ENCODE peak calls at places on chromosomes 1 and 21, in four cellular contexts. O is PC-3, J is spleen, C is prostate gland. G is an unnamed sample.

GRCh38 chr1:6975991-6976390 is 190.7 kb downstream of the CAMTA1 start:
- DNase-seq in J (no peak), C (no peak), O (no peak), G (no peak)

GRCh38 chr21:42561742-42562141 is 48.1 kb downstream of the SLC37A1 start:
- DNase-seq in O (no peak), J (peak; percentile 81), C (peak; percentile 71), G (no peak)

GRCh38 chr1:222754386-222755139 is 17.6 kb downstream of the FAM177B start:
- DNase-seq in J (no peak), C (no peak), O (peak; percentile 99), G (no peak)

GRCh38 chr1:54547601-54548388 is at the start of gene ACOT11:
- DNase-seq in J (peak; percentile 80), O (no peak), C (peak; percentile 77), G (peak; percentile 71)

GRCh38 chr1:5644281-5645134 is 347.7 kb downstream of the NPHP4 start:
- DNase-seq in C (no peak), J (no peak), O (no peak), G (no peak)

GRCh38 chr1:208475951-208476824 is 232.0 kb upstream of the PLXNA2 start:
- DNase-seq in O (peak; percentile 30), J (no peak), C (no peak), G (no peak)

GRCh38 chr1:227428803-227429202 is 110.5 kb upstream of the CDC42BPA start:
- DNase-seq in O (peak; percentile 86), J (no peak), C (peak; percentile 41), G (no peak)

GRCh38 chr1:94648225-94649007 is 106.9 kb upstream of the F3 start:
- DNase-seq in C (peak; percentile 85), J (no peak), O (no peak), G (no peak)

GRCh38 chr1:94538243-94538827 is 3.2 kb downstream of the F3 start:
- DNase-seq in O (no peak), J (no peak), C (no peak), G (no peak)

GRCh38 chr1:234768171-234768568 is 158.2 kb upstream of the IRF2BP2 start:
- DNase-seq in C (no peak), J (no peak), O (no peak), G (no peak)

GRCh38 chr1:228742535-228742934 is 7.3 kb downstream of the RHOU start:
- DNase-seq in O (no peak), C (no peak), J (no peak), G (no peak)

GRCh38 chr1:109094377-109094803 is 3.8 kb downstream of the TMEM167B start:
- DNase-seq in C (no peak), J (no peak), O (no peak), G (no peak)

GRCh38 chr1:43766818-43767525 is 59.6 kb downstream of the ST3GAL3 start:
- DNase-seq in C (no peak), J (no peak), O (no peak), G (no peak)

GRCh38 chr1:49435291-49435690 is 588.5 kb downstream of the AGBL4 start:
- DNase-seq in O (peak; percentile 57), C (no peak), J (no peak), G (no peak)

GRCh38 chr1:218735436-218735835 is 390.3 kb downstream of the TGFB2 start:
- DNase-seq in C (no peak), J (no peak), O (peak; percentile 38), G (no peak)

GRCh38 chr21:17231124-17231523 is 281.7 kb upstream of the CXADR start:
- DNase-seq in O (no peak), J (no peak), C (no peak), G (no peak)

GRCh38 chr1:53264048-53264447 is 25.7 kb upstream of the MAGOH start:
- DNase-seq in O (no peak), C (no peak), J (peak; percentile 41), G (no peak)

GRCh38 chr1:202684716-202685115 is 25.5 kb downstream of the SYT2 start:
- DNase-seq in C (no peak), J (peak; percentile 28), O (no peak), G (no peak)

GRCh38 chr21:44377922-44378645 is 24.7 kb downstream of the TRPM2 start:
- DNase-seq in J (no peak), O (no peak), C (no peak), G (no peak)

GRCh38 chr1:172108494-172108893 is 267.2 kb downstream of the DNM3 start:
- DNase-seq in O (peak; percentile 43), J (no peak), C (no peak), G (no peak)

GRCh38 chr1:43799656-43800629 is 92.6 kb downstream of the ST3GAL3 start:
- DNase-seq in J (no peak), C (no peak), O (no peak), G (no peak)

GRCh38 chr1:27887215-27888035 is 15.1 kb downstream of the THEMIS2 start:
- DNase-seq in C (no peak), O (no peak), J (peak; percentile 81), G (no peak)

GRCh38 chr1:62434612-62434994 is 2.2 kb upstream of the USP1 start:
- DNase-seq in J (peak; percentile 79), O (no peak), C (no peak), G (no peak)

GRCh38 chr21:45509566-45510465 is 32.4 kb downstream of the SLC19A1 start:
- DNase-seq in C (no peak), J (peak; percentile 77), O (no peak), G (no peak)

GRCh38 chr1:93516164-93516563 is 68.2 kb downstream of the FNBP1L start:
- DNase-seq in O (peak; percentile 64), C (no peak), J (no peak), G (no peak)

GRCh38 chr1:170085089-170085488 is 10.6 kb upstream of the KIFAP3 start:
- DNase-seq in O (no peak), J (no peak), C (no peak), G (no peak)

GRCh38 chr1:94325379-94326302 is 88.3 kb upstream of the ARHGAP29 start:
- DNase-seq in J (no peak), O (peak; percentile 99), C (no peak), G (no peak)

GRCh38 chr1:19315378-19316206 is 3.5 kb downstream of the SLC66A1 start:
- DNase-seq in C (no peak), J (peak; percentile 81), O (peak; percentile 48), G (no peak)

GRCh38 chr1:35255276-35255675 is 13.2 kb upstream of the ZMYM4 start:
- DNase-seq in O (no peak), J (no peak), C (no peak), G (no peak)

GRCh38 chr1:61641578-61642336 is 83.2 kb downstream of the TM2D1 start:
- DNase-seq in O (peak; percentile 71), C (peak; percentile 64), J (peak; percentile 93), G (peak; percentile 48)

GRCh38 chr21:16891821-16892220 is 621.0 kb upstream of the CXADR start:
- DNase-seq in J (no peak), C (peak; percentile 58), O (no peak), G (no peak)

GRCh38 chr1:31798433-31799195 is 17.2 kb downstream of the SPOCD1 start:
- DNase-seq in C (no peak), O (peak; percentile 87), J (peak; percentile 57), G (no peak)

GRCh38 chr1:229430761-229431269 is 3.1 kb downstream of the ACTA1 start:
- DNase-seq in O (no peak), C (no peak), J (no peak), G (no peak)

GRCh38 chr1:25492323-25492722 is 51.1 kb upstream of the LDLRAP1 start:
- DNase-seq in J (no peak), O (no peak), C (no peak), G (no peak)

GRCh38 chr1:226912587-226913176 is 27.4 kb upstream of the COQ8A start:
- DNase-seq in O (peak; percentile 60), C (peak; percentile 49), J (peak; percentile 84), G (peak; percentile 63)

GRCh38 chr1:147496571-147496970 is 44.7 kb upstream of the BCL9 start:
- DNase-seq in O (peak; percentile 63), C (no peak), J (no peak), G (peak; percentile 33)

GRCh38 chr1:168535536-168535935 is 8.3 kb downstream of the XCL2 start:
- DNase-seq in C (no peak), O (no peak), J (no peak), G (no peak)

GRCh38 chr1:156410740-156411139 is 41.7 kb downstream of the RHBG start:
- DNase-seq in C (no peak), O (no peak), J (no peak), G (no peak)
- H3K36me3 ChIP-seq in C (no peaks in the 10 kb centered on the region), O (no peaks in the 10 kb centered on the region), J (no peaks in the 10 kb centered on the region), G (no peaks in the 10 kb centered on the region)

GRCh38 chr1:244324176-244324883 is 127.4 kb downstream of the ADSS2 start:
- DNase-seq in O (no peak), J (no peak), C (no peak), G (peak; percentile 15)
- H3K27ac ChIP-seq in O (no peak overlapping the region), J (peak overlapping the region; percentile 87), C (peak overlapping the region; percentile 86), G (no peak overlapping the region)

GRCh38 chr1:114720492-114720891 is 3.9 kb upstream of the NRAS start:
- DNase-seq in C (no peak), O (no peak), J (no peak), G (no peak)

GRCh38 chr1:114719424-114719787 is 2.8 kb upstream of the NRAS start:
- DNase-seq in J (no peak), O (peak; percentile 52), C (no peak), G (no peak)

GRCh38 chr1:114715952-114716303 is 643 bp downstream of the NRAS start:
- DNase-seq in C (no peak), O (no peak), J (no peak), G (no peak)

GRCh38 chr1:114716304-114717158 is at the start of gene NRAS:
- DNase-seq in O (peak; percentile 65), C (peak; percentile 92), J (peak; percentile 98), G (peak; percentile 95)

DNA sequence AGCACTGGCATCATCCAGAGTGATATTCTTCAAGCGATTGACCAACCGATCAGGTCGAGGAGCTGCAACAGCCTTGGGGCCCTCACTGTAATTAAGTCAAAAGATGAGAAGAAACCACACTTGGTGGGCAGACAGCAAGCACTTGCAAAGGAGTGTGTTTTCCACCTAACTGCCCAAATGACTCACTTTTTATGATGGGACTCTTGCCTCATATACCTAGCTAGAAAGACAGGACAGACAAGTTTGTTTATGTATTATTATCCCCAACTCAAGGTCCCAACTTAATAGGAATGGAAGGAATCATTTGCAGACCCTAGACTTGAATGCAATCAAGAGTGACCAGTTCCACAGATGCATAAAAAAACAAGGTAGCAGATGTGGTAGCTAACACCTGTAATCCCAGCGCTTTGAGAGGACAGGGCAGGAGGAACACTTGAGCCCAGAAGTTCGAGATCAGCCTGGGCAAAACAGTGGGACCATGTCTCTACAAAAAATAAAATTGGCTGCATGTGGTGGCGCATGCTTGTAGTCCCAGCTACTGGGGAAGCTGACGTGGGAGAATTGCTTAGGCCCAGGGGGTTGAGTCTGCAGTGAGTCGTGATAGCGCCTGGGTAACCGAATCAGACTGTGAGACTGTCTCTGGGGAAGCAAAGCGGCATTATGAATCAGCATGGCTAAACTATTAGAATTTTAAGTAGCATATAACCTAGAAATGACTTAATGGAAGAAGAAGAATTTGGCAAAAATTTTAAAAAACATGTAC is 2.3 kb upstream of the NRAS start:
- DNase-seq in C (no peak), J (no peak), O (peak; percentile 73), G (no peak)
- H3K36me3 ChIP-seq in C (peaks cover under 1% of the 10 kb centered on the region), J (peaks cover 80% of the 10 kb centered on the region), O (peaks cover 79% of the 10 kb centered on the region), G (peaks cover 22% of the 10 kb centered on the region)

GRCh38 chr1:111720977-111721670 is 18.1 kb downstream of the INKA2 start:
- DNase-seq in O (peak; percentile 40), C (no peak), J (no peak), G (no peak)
- H3K27ac ChIP-seq in O (no peak overlapping the region), C (no peak overlapping the region), J (peak overlapping the region; percentile 86), G (peak overlapping the region; percentile 69)

GRCh38 chr21:33894736-33895288 is 20.8 kb downstream of the ATP5PO start:
- DNase-seq in O (peak; percentile 90), C (peak; percentile 50), J (peak; percentile 85), G (peak; percentile 66)
- H3K36me3 ChIP-seq in O (no peaks in the 10 kb centered on the region), C (no peaks in the 10 kb centered on the region), J (peaks cover 6% of the 10 kb centered on the region), G (peaks cover 2% of the 10 kb centered on the region)

G was measured in lung.